ENCODE peak calls at places on chromosomes 6 and 20, in four cellular contexts. One of them, this sample, is unnamed.

GRCh38 chr6:41655706-41656668 is 17.7 kb downstream of the MDFI start:
- DNase-seq in ovary: no peak
- DNase-seq in non-pigmented ciliary epithelial cell: peak
- DNase-seq in SK-N-SH: no peak
- DNase-seq in this sample: peak

GRCh38 chr6:125802383-125802782 is 11.6 kb downstream of the NCOA7 start:
- DNase-seq in ovary: no peak
- DNase-seq in non-pigmented ciliary epithelial cell: no peak
- DNase-seq in SK-N-SH: no peak
- DNase-seq in this sample: no peak

GRCh38 chr6:145372671-145373123 is 362.6 kb downstream of the EPM2A start:
- DNase-seq in SK-N-SH: no peak
- DNase-seq in non-pigmented ciliary epithelial cell: peak
- DNase-seq in ovary: no peak
- DNase-seq in this sample: no peak

GRCh38 chr6:658244-658643 is 1.3 kb upstream of the HUS1B start:
- DNase-seq in SK-N-SH: no peak
- DNase-seq in non-pigmented ciliary epithelial cell: peak
- DNase-seq in ovary: no peak
- DNase-seq in this sample: no peak

GRCh38 chr20:63028461-63028921 is 21.7 kb upstream of the BHLHE23 start:
- DNase-seq in SK-N-SH: no peak
- DNase-seq in ovary: no peak
- DNase-seq in non-pigmented ciliary epithelial cell: no peak
- DNase-seq in this sample: no peak

GRCh38 chr6:7631466-7631865 is 41.5 kb downstream of the SNRNP48 start:
- DNase-seq in SK-N-SH: no peak
- DNase-seq in non-pigmented ciliary epithelial cell: no peak
- DNase-seq in ovary: no peak
- DNase-seq in this sample: no peak

GRCh38 chr6:106609699-106610098 is 19.6 kb downstream of the RTN4IP1 start:
- DNase-seq in non-pigmented ciliary epithelial cell: no peak
- DNase-seq in ovary: no peak
- DNase-seq in SK-N-SH: peak
- DNase-seq in this sample: no peak

GRCh38 chr6:127938701-127939100 is 37.8 kb upstream of the THEMIS start:
- DNase-seq in non-pigmented ciliary epithelial cell: no peak
- DNase-seq in ovary: no peak
- DNase-seq in SK-N-SH: no peak
- DNase-seq in this sample: no peak

GRCh38 chr6:14732845-14733757 is 512.8 kb upstream of the JARID2 start:
- DNase-seq in non-pigmented ciliary epithelial cell: no peak
- DNase-seq in ovary: no peak
- DNase-seq in SK-N-SH: no peak
- DNase-seq in this sample: no peak

GRCh38 chr6:97705568-97705967 is 422.6 kb upstream of the MMS22L start:
- DNase-seq in ovary: no peak
- DNase-seq in SK-N-SH: peak
- DNase-seq in non-pigmented ciliary epithelial cell: no peak
- DNase-seq in this sample: no peak

GRCh38 chr6:137709424-137710281 is 157.4 kb upstream of the TNFAIP3 start:
- DNase-seq in non-pigmented ciliary epithelial cell: no peak
- DNase-seq in ovary: no peak
- DNase-seq in SK-N-SH: no peak
- DNase-seq in this sample: no peak

GRCh38 chr6:150857062-150857905 is 8.2 kb upstream of the MTHFD1L start:
- DNase-seq in ovary: no peak
- DNase-seq in non-pigmented ciliary epithelial cell: peak
- DNase-seq in SK-N-SH: no peak
- DNase-seq in this sample: peak

GRCh38 chr20:2102585-2103453 is 1.2 kb downstream of the STK35 start:
- DNase-seq in ovary: peak
- DNase-seq in non-pigmented ciliary epithelial cell: no peak
- DNase-seq in SK-N-SH: peak
- DNase-seq in this sample: peak

GRCh38 chr6:26205161-26205624 is 118.0 kb downstream of the HFE start:
- DNase-seq in ovary: peak
- DNase-seq in SK-N-SH: peak
- DNase-seq in non-pigmented ciliary epithelial cell: no peak
- DNase-seq in this sample: peak

GRCh38 chr6:151160869-151161268 is 78.9 kb upstream of the AKAP12 start:
- DNase-seq in ovary: no peak
- DNase-seq in non-pigmented ciliary epithelial cell: peak
- DNase-seq in SK-N-SH: no peak
- DNase-seq in this sample: no peak

GRCh38 chr20:60453847-60454246 is 495.6 kb downstream of the CDH26 start:
- DNase-seq in ovary: no peak
- DNase-seq in non-pigmented ciliary epithelial cell: no peak
- DNase-seq in SK-N-SH: peak
- DNase-seq in this sample: no peak

GRCh38 chr6:79257381-79258205 is 23.1 kb upstream of the HMGN3 start:
- DNase-seq in non-pigmented ciliary epithelial cell: no peak
- DNase-seq in ovary: no peak
- DNase-seq in SK-N-SH: no peak
- DNase-seq in this sample: no peak